ENCODE peak calls at places on chromosomes 13 and 19, in six cellular contexts. One of them, this sample, is unnamed.

GRCh38 chr13:97332725-97333124 is 101.2 kb upstream of the RAP2A start:
- DNase-seq in fibroblast of mammary gland: no peak
- DNase-seq in choroid plexus epithelial cell: no peak
- DNase-seq in heart right ventricle: no peak
- DNase-seq in GM23338: no peak
- DNase-seq in mesothelial cell of epicardium: no peak
- DNase-seq in this sample: no peak

GRCh38 chr19:29454109-29454508 is 71.7 kb upstream of the VSTM2B start:
- DNase-seq in mesothelial cell of epicardium: no peak
- DNase-seq in choroid plexus epithelial cell: no peak
- DNase-seq in heart right ventricle: no peak
- DNase-seq in GM23338: no peak
- DNase-seq in fibroblast of mammary gland: no peak
- DNase-seq in this sample: no peak

GRCh38 chr13:100533588-100534041 is 55.0 kb downstream of the GGACT start:
- DNase-seq in fibroblast of mammary gland: no peak
- DNase-seq in heart right ventricle: no peak
- DNase-seq in mesothelial cell of epicardium: no peak
- DNase-seq in choroid plexus epithelial cell: no peak
- DNase-seq in GM23338: no peak
- DNase-seq in this sample: no peak

GRCh38 chr13:95323930-95324662 is 22.8 kb upstream of the ABCC4 start:
- DNase-seq in mesothelial cell of epicardium: no peak
- DNase-seq in heart right ventricle: no peak
- DNase-seq in GM23338: no peak
- DNase-seq in fibroblast of mammary gland: no peak
- DNase-seq in choroid plexus epithelial cell: no peak
- DNase-seq in this sample: no peak

GRCh38 chr19:16470911-16471811 is 609 bp downstream of the EPS15L1 start:
- DNase-seq in mesothelial cell of epicardium: peak
- DNase-seq in choroid plexus epithelial cell: peak
- DNase-seq in heart right ventricle: no peak
- DNase-seq in fibroblast of mammary gland: peak
- DNase-seq in GM23338: peak
- DNase-seq in this sample: no peak

GRCh38 chr19:13042443-13043130 is 47.3 kb downstream of the NFIX start:
- DNase-seq in choroid plexus epithelial cell: peak
- DNase-seq in mesothelial cell of epicardium: no peak
- DNase-seq in heart right ventricle: no peak
- DNase-seq in GM23338: no peak
- DNase-seq in fibroblast of mammary gland: peak
- DNase-seq in this sample: no peak

GRCh38 chr19:31784631-31785237 is 435.5 kb upstream of the TSHZ3 start:
- DNase-seq in choroid plexus epithelial cell: no peak
- DNase-seq in fibroblast of mammary gland: no peak
- DNase-seq in GM23338: no peak
- DNase-seq in heart right ventricle: no peak
- DNase-seq in mesothelial cell of epicardium: no peak
- DNase-seq in this sample: no peak

GRCh38 chr19:51368366-51369282 is at the start of gene CLDND2:
- DNase-seq in choroid plexus epithelial cell: no peak
- DNase-seq in GM23338: no peak
- DNase-seq in heart right ventricle: no peak
- DNase-seq in fibroblast of mammary gland: no peak
- DNase-seq in mesothelial cell of epicardium: no peak
- DNase-seq in this sample: peak

GRCh38 chr13:111315347-111315995 is 5.0 kb upstream of the TEX29 start:
- DNase-seq in GM23338: no peak
- DNase-seq in mesothelial cell of epicardium: no peak
- DNase-seq in fibroblast of mammary gland: no peak
- DNase-seq in choroid plexus epithelial cell: no peak
- DNase-seq in heart right ventricle: no peak
- DNase-seq in this sample: no peak

GRCh38 chr19:47253467-47253881 is 2.9 kb upstream of the CCDC9 start:
- DNase-seq in choroid plexus epithelial cell: peak
- DNase-seq in GM23338: no peak
- DNase-seq in heart right ventricle: no peak
- DNase-seq in mesothelial cell of epicardium: no peak
- DNase-seq in fibroblast of mammary gland: peak
- DNase-seq in this sample: no peak

GRCh38 chr19:12090807-12091206 is 26.3 kb downstream of the ZNF844 start:
- DNase-seq in heart right ventricle: peak
- DNase-seq in GM23338: peak
- DNase-seq in fibroblast of mammary gland: peak
- DNase-seq in choroid plexus epithelial cell: peak
- DNase-seq in mesothelial cell of epicardium: peak
- DNase-seq in this sample: peak

GRCh38 chr13:99269627-99270252 is 11.6 kb upstream of the GPR18 start:
- DNase-seq in choroid plexus epithelial cell: peak
- DNase-seq in fibroblast of mammary gland: peak
- DNase-seq in GM23338: peak
- DNase-seq in mesothelial cell of epicardium: no peak
- DNase-seq in heart right ventricle: no peak
- DNase-seq in this sample: no peak
- TF ChIP-seq CTCF in choroid plexus epithelial cell: peak
- TF ChIP-seq CTCF in fibroblast of mammary gland: peak
- TF ChIP-seq CTCF in GM23338: peak
- TF ChIP-seq CTCF in mesothelial cell of epicardium: peak
- TF ChIP-seq CTCF in heart right ventricle: peak
- TF ChIP-seq CTCF in this sample: peak

DNA sequence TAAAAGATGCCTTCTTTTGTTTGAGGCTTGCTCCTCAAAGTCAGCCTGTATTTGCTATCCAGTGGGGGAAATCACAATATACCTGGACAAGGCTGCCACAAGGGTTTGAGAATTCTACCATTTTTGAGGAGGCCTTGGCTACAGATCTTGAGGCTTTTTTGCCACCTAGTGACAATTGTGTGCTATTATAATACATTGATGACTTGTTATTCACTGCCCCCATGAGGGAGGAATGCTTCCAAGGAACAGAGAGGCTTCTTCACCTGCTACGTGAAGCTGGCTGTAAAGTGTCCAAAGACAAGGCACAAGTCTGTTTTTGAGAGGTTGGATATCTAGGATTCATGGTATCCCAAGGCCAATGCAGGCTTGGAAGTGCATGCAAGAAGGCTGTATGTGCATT is 72.5 kb downstream of the ZNF708 start:
- DNase-seq in heart right ventricle: no peak
- DNase-seq in choroid plexus epithelial cell: peak
- DNase-seq in fibroblast of mammary gland: peak
- DNase-seq in mesothelial cell of epicardium: no peak
- DNase-seq in GM23338: peak
- DNase-seq in this sample: no peak
- TF ChIP-seq CTCF in heart right ventricle: peak
- TF ChIP-seq CTCF in choroid plexus epithelial cell: peak
- TF ChIP-seq CTCF in fibroblast of mammary gland: peak
- TF ChIP-seq CTCF in mesothelial cell of epicardium: no peak
- TF ChIP-seq CTCF in GM23338: peak
- TF ChIP-seq CTCF in this sample: no peak

DNA sequence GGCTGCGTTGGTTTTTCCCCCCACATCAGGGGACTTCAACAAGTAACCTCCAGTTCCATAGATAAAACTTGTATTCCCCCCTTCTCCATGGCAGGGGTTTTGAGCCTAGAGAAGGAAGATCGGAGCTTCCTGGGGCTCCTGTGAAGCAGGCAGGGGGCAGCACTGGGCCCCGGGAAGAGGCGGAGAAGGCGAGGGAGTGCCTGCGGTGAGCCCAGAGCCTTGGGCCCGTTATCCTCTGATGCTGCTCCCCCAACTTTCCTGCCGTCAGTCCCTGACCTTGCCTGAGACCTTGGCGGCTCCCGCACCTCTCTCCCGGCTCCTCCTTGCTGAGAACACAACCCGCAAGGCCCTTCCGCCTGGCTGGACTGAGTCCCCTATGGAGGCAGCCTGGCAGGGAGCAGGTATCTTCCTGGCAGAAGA is 2.5 kb downstream of the LIPE start:
- DNase-seq in fibroblast of mammary gland: no peak
- DNase-seq in heart right ventricle: no peak
- DNase-seq in GM23338: peak
- DNase-seq in choroid plexus epithelial cell: no peak
- DNase-seq in mesothelial cell of epicardium: no peak
- DNase-seq in this sample: no peak
- TF ChIP-seq CTCF in fibroblast of mammary gland: no peak
- TF ChIP-seq CTCF in heart right ventricle: peak
- TF ChIP-seq CTCF in GM23338: peak
- TF ChIP-seq CTCF in choroid plexus epithelial cell: peak
- TF ChIP-seq CTCF in mesothelial cell of epicardium: no peak
- TF ChIP-seq CTCF in this sample: no peak

DNA sequence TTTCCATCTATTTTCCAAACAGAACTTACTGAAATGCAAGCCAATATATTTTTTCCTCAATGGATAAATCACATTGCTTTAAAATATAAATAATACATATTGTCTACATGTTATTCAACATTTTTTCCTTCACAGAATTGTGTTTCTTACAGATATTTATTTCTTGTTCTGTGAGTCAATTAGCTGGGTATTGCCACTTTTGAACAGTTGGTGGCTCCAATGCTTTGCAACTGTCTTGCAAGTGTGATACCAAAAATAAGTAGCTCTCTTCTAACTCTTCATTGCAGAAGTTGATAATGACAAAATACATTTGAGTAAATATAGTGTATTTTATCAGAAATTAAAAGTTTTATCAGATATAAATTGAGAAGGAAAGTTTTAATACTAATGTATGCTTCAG is 17.1 kb upstream of the GPC5 start:
- DNase-seq in choroid plexus epithelial cell: peak
- DNase-seq in mesothelial cell of epicardium: no peak
- DNase-seq in GM23338: no peak
- DNase-seq in fibroblast of mammary gland: peak
- DNase-seq in heart right ventricle: no peak
- DNase-seq in this sample: no peak
- TF ChIP-seq CTCF in choroid plexus epithelial cell: peak
- TF ChIP-seq CTCF in mesothelial cell of epicardium: no peak
- TF ChIP-seq CTCF in GM23338: peak
- TF ChIP-seq CTCF in fibroblast of mammary gland: peak
- TF ChIP-seq CTCF in heart right ventricle: peak
- TF ChIP-seq CTCF in this sample: peak

This sample was measured in dorsolateral prefrontal cortex.